ENCODE peak calls at places on chromosomes 11 and 22, in nine cellular contexts. I is EH; J is A172; M is AG04449; Y is stimulated activated naive CD8-positive, alpha-beta T cell treated with anti-CD3 and anti-CD28 coated beads, Interleukin-15, Interleukin-2, amounts not matched to agents 100 U/mL and 50 U/mL, for 24 hours; A is M059J; X is IMR-90; Q is stimulated activated CD8-positive, alpha-beta memory T cell treated with anti-CD3 and anti-CD28 coated beads, Interleukin-4, amount 100 ng/mL, for 48 hours; H is pancreas. T is an unnamed sample.

GRCh38 chr11:46198873-46199250 is 77.6 kb upstream of the PHF21A start:
- DNase-seq in X (no peak), Q (no peak), H (no peak), M (no peak), A (no peak), I (no peak), Y (no peak), J (no peak), T (no peak)

GRCh38 chr11:96486890-96487633 is 97.2 kb downstream of the JRKL start:
- DNase-seq in Q (no peak), Y (no peak), A (peak), H (peak), M (no peak), X (peak), I (peak), J (peak), T (no peak)

GRCh38 chr11:114775849-114776621 is 97.7 kb downstream of the NXPE2 start:
- DNase-seq in M (no peak), I (no peak), Q (no peak), Y (no peak), A (no peak), H (no peak), J (no peak), X (no peak), T (no peak)

GRCh38 chr22:25494774-25495173 is 69.7 kb upstream of the GRK3 start:
- DNase-seq in J (no peak), H (no peak), M (no peak), A (peak), Y (no peak), I (no peak), X (no peak), Q (no peak), T (no peak)

GRCh38 chr22:38284042-38284402 is 11.2 kb upstream of the TMEM184B start:
- DNase-seq in A (peak), Y (no peak), Q (no peak), M (peak), X (peak), I (peak), H (no peak), J (no peak), T (no peak)

GRCh38 chr11:2526808-2527381 is 82.1 kb downstream of the KCNQ1 start:
- DNase-seq in A (no peak), J (no peak), X (no peak), Q (no peak), H (peak), M (no peak), Y (peak), I (no peak), T (peak)

GRCh38 chr11:19571906-19572305 is 140.7 kb upstream of the NAV2 start:
- DNase-seq in Q (no peak), A (no peak), Y (no peak), I (no peak), X (no peak), M (no peak), J (no peak), H (no peak), T (no peak)

GRCh38 chr22:48937032-48937639 is 890.5 kb downstream of the BRD1 start:
- DNase-seq in Y (no peak), M (no peak), A (no peak), Q (peak), I (no peak), X (no peak), H (no peak), J (no peak), T (no peak)

GRCh38 chr22:26785942-26786341 is 128.6 kb downstream of the MIAT start:
- DNase-seq in M (no peak), A (no peak), I (no peak), J (no peak), Y (no peak), H (no peak), Q (no peak), X (no peak), T (no peak)

GRCh38 chr22:38316340-38317236 is 645 bp downstream of the CSNK1E start:
- DNase-seq in M (no peak), A (peak), H (peak), X (peak), J (no peak), Y (peak), Q (peak), I (peak), T (peak)

GRCh38 chr11:122140535-122140934 is 24.5 kb upstream of the BLID start:
- DNase-seq in I (peak), H (no peak), Q (no peak), M (peak), Y (no peak), X (peak), A (peak), J (no peak), T (no peak)

T was measured in ovary.